ENCODE peak calls at places on chromosome 6, in seven cellular contexts. One of them, this sample, is unnamed.

GRCh38 chr6:84066536-84066935 is 33.0 kb downstream of the MRAP2 start:
- DNase-seq in H1: no peak
- DNase-seq in HCT116: no peak
- DNase-seq in K562: no peak
- DNase-seq in HepG2: no peak
- DNase-seq in SK-N-SH: no peak
- DNase-seq in GM12878: no peak
- DNase-seq in this sample: no peak

GRCh38 chr6:16955899-16956298 is 146.0 kb upstream of the STMND1 start:
- DNase-seq in SK-N-SH: no peak
- DNase-seq in H1: no peak
- DNase-seq in GM12878: no peak
- DNase-seq in K562: no peak
- DNase-seq in HepG2: no peak
- DNase-seq in HCT116: no peak
- DNase-seq in this sample: no peak

GRCh38 chr6:33995873-33996475 is 149.9 kb downstream of the GRM4 start:
- DNase-seq in H1: no peak
- DNase-seq in HCT116: no peak
- DNase-seq in SK-N-SH: no peak
- DNase-seq in GM12878: no peak
- DNase-seq in HepG2: no peak
- DNase-seq in K562: no peak
- DNase-seq in this sample: no peak

GRCh38 chr6:129183039-129183438 is 300.1 kb downstream of the LAMA2 start:
- DNase-seq in GM12878: no peak
- DNase-seq in HCT116: no peak
- DNase-seq in HepG2: no peak
- DNase-seq in H1: no peak
- DNase-seq in SK-N-SH: no peak
- DNase-seq in K562: no peak
- DNase-seq in this sample: no peak

GRCh38 chr6:125913864-125914351 is 42.7 kb upstream of the HINT3 start:
- DNase-seq in HCT116: peak
- DNase-seq in HepG2: no peak
- DNase-seq in SK-N-SH: no peak
- DNase-seq in K562: no peak
- DNase-seq in GM12878: no peak
- DNase-seq in H1: no peak
- DNase-seq in this sample: peak

GRCh38 chr6:115137910-115138309 is 795.1 kb upstream of the HS3ST5 start:
- DNase-seq in HCT116: no peak
- DNase-seq in HepG2: no peak
- DNase-seq in K562: no peak
- DNase-seq in H1: no peak
- DNase-seq in SK-N-SH: no peak
- DNase-seq in GM12878: no peak
- DNase-seq in this sample: no peak

GRCh38 chr6:25263602-25264001 is 15.6 kb upstream of the CARMIL1 start:
- DNase-seq in K562: no peak
- DNase-seq in H1: no peak
- DNase-seq in GM12878: no peak
- DNase-seq in HepG2: no peak
- DNase-seq in HCT116: no peak
- DNase-seq in SK-N-SH: no peak
- DNase-seq in this sample: no peak

GRCh38 chr6:22727709-22728108 is 158.3 kb downstream of the HDGFL1 start:
- DNase-seq in HepG2: no peak
- DNase-seq in SK-N-SH: no peak
- DNase-seq in K562: no peak
- DNase-seq in HCT116: no peak
- DNase-seq in H1: no peak
- DNase-seq in GM12878: no peak
- DNase-seq in this sample: no peak

GRCh38 chr6:156563710-156564109 is 213.5 kb upstream of the ARID1B start:
- DNase-seq in K562: no peak
- DNase-seq in HepG2: no peak
- DNase-seq in HCT116: no peak
- DNase-seq in H1: no peak
- DNase-seq in GM12878: no peak
- DNase-seq in SK-N-SH: peak
- DNase-seq in this sample: no peak

GRCh38 chr6:46390153-46390876 is 100.9 kb downstream of the RCAN2 start:
- DNase-seq in SK-N-SH: no peak
- DNase-seq in HepG2: no peak
- DNase-seq in GM12878: no peak
- DNase-seq in H1: no peak
- DNase-seq in K562: no peak
- DNase-seq in HCT116: no peak
- DNase-seq in this sample: no peak

GRCh38 chr6:13334953-13335352 is 6.6 kb upstream of the TBC1D7 start:
- DNase-seq in GM12878: no peak
- DNase-seq in H1: no peak
- DNase-seq in K562: peak
- DNase-seq in HepG2: no peak
- DNase-seq in SK-N-SH: no peak
- DNase-seq in HCT116: no peak
- DNase-seq in this sample: peak

GRCh38 chr6:121382467-121383121 is 48.3 kb upstream of the TBC1D32 start:
- DNase-seq in K562: no peak
- DNase-seq in H1: no peak
- DNase-seq in GM12878: no peak
- DNase-seq in HepG2: peak
- DNase-seq in HCT116: no peak
- DNase-seq in SK-N-SH: peak
- DNase-seq in this sample: no peak

GRCh38 chr6:166411721-166412151 is 29.0 kb upstream of the MPC1 start:
- DNase-seq in K562: no peak
- DNase-seq in HepG2: no peak
- DNase-seq in HCT116: no peak
- DNase-seq in SK-N-SH: no peak
- DNase-seq in H1: no peak
- DNase-seq in GM12878: no peak
- DNase-seq in this sample: no peak

GRCh38 chr6:113211185-113211584 is 646.0 kb upstream of the MARCKS start:
- DNase-seq in GM12878: no peak
- DNase-seq in HCT116: no peak
- DNase-seq in K562: no peak
- DNase-seq in SK-N-SH: no peak
- DNase-seq in HepG2: no peak
- DNase-seq in H1: no peak
- DNase-seq in this sample: no peak

GRCh38 chr6:109271622-109272021 is 110.6 kb downstream of the CD164 start:
- DNase-seq in H1: no peak
- DNase-seq in GM12878: no peak
- DNase-seq in SK-N-SH: no peak
- DNase-seq in HCT116: no peak
- DNase-seq in K562: no peak
- DNase-seq in HepG2: no peak
- DNase-seq in this sample: no peak

GRCh38 chr6:47360388-47360787 is 50.7 kb upstream of the TNFRSF21 start:
- DNase-seq in SK-N-SH: no peak
- DNase-seq in K562: no peak
- DNase-seq in HCT116: no peak
- DNase-seq in H1: no peak
- DNase-seq in GM12878: peak
- DNase-seq in HepG2: no peak
- DNase-seq in this sample: no peak

GRCh38 chr6:68046302-68046701 is 588.8 kb upstream of the ADGRB3 start:
- DNase-seq in GM12878: no peak
- DNase-seq in HCT116: no peak
- DNase-seq in H1: no peak
- DNase-seq in K562: no peak
- DNase-seq in SK-N-SH: no peak
- DNase-seq in HepG2: no peak
- DNase-seq in this sample: no peak

GRCh38 chr6:152804150-152804549 is 53.6 kb downstream of the VIP start:
- DNase-seq in HepG2: no peak
- DNase-seq in H1: no peak
- DNase-seq in HCT116: no peak
- DNase-seq in SK-N-SH: no peak
- DNase-seq in K562: no peak
- DNase-seq in GM12878: no peak
- DNase-seq in this sample: no peak

GRCh38 chr6:76518443-76518842 is 446.0 kb upstream of the IMPG1 start:
- DNase-seq in HCT116: no peak
- DNase-seq in K562: no peak
- DNase-seq in SK-N-SH: no peak
- DNase-seq in H1: no peak
- DNase-seq in GM12878: no peak
- DNase-seq in HepG2: no peak
- DNase-seq in this sample: peak

DNA sequence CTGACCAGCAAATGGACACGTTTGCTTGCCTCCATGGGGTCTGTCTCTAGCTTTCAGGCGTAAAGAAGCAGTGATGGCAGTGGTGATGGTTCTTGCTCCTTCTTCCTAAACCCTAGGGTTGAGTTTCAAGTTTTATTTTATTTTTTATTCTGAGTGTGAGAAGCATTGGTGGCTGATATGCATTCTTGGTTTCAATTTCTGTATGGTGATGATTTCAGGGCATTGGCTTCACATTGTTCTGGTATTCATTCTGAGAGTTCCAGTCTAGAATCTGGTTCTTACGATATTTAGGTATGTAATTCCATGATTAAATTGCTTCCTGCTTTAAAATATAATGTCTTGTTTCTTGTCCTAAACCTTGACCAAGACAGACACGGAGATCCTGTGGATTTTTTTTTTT is 444.5 kb upstream of the IMPG1 start:
- DNase-seq in SK-N-SH: no peak
- DNase-seq in H1: no peak
- DNase-seq in HepG2: no peak
- DNase-seq in HCT116: no peak
- DNase-seq in K562: no peak
- DNase-seq in GM12878: no peak
- DNase-seq in this sample: no peak
- H3K9ac ChIP-seq in SK-N-SH: no peak
- H3K9ac ChIP-seq in H1: no peak
- H3K9ac ChIP-seq in HepG2: no peak
- H3K9ac ChIP-seq in HCT116: no peak
- H3K9ac ChIP-seq in K562: no peak
- H3K9ac ChIP-seq in GM12878: no peak
- H3K9ac ChIP-seq in this sample: no peak

DNA sequence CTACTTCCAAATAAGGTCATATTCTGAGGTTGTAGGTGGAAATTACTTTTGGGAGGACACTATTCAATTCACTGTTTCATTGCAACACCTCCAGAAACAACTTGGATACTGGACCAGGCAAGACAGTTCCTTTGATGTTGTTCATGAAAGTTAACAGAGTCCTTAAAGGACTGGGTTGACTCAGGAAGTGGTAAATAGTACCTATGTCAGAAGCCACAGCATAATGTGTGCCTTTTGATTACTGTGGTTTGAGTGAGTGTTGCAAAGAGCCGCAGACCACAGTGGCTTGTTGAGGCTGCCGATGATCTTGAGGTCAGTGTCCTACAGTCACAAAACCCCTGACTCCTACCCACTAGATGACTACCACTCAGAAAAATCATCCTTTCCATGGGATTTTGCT is 10.9 kb downstream of the IL20RA start:
- DNase-seq in HCT116: no peak
- DNase-seq in HepG2: peak
- DNase-seq in H1: no peak
- DNase-seq in K562: no peak
- DNase-seq in SK-N-SH: no peak
- DNase-seq in GM12878: peak
- DNase-seq in this sample: no peak
- TF ChIP-seq MAX in HCT116: no peak
- TF ChIP-seq MAX in HepG2: no peak
- TF ChIP-seq MAX in H1: no peak
- TF ChIP-seq MAX in K562: no peak
- TF ChIP-seq MAX in SK-N-SH: no peak
- TF ChIP-seq MAX in GM12878: no peak
- TF ChIP-seq MAX in this sample: no peak

DNA sequence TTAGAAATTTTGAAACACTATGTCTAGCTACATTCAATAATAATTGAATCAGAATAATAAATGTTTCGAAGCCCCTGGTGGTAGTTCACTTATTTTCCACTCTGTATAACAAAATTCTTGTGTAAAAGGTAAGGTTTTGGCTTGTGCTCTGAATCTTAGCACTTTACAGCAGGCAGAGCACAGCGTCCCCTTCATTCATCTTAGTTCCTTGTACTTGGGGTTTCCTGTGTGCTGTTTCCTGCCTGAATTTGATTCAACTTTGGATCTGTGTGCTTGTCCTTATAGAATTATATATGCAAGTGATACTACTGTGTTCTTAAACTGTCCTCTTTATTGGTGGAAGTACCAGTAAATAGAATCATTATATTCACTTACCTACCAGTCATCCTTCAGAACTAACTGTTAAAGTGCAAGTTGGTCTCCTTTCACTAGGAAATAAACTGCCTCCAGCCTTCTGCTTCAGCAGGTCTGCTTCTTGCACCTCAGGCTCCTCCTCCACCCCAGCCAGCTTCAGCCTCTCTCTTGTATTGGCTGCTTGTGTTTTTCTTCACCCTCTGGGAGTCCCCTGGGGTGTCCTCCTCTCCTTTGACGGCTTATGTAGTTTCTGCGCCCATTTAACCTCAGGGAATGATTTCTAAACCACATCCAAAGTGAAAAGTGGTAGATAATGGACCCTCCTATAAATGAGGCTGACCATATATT is 28.8 kb upstream of the TULP4 start:
- DNase-seq in K562: no peak
- DNase-seq in SK-N-SH: no peak
- DNase-seq in HepG2: no peak
- DNase-seq in GM12878: no peak
- DNase-seq in HCT116: no peak
- DNase-seq in H1: peak
- DNase-seq in this sample: no peak
- H3K9ac ChIP-seq in K562: no peak
- H3K9ac ChIP-seq in SK-N-SH: peak
- H3K9ac ChIP-seq in HepG2: no peak
- H3K9ac ChIP-seq in GM12878: no peak
- H3K9ac ChIP-seq in HCT116: no peak
- H3K9ac ChIP-seq in H1: no peak
- H3K9ac ChIP-seq in this sample: no peak

GRCh38 chr6:43016935-43017334 is 2.9 kb downstream of the KLHDC3 start:
- DNase-seq in GM12878: no peak
- DNase-seq in K562: no peak
- DNase-seq in HCT116: no peak
- DNase-seq in SK-N-SH: no peak
- DNase-seq in H1: no peak
- DNase-seq in HepG2: no peak
- DNase-seq in this sample: no peak

GRCh38 chr6:43019152-43019551 is 2.3 kb upstream of the RRP36 start:
- DNase-seq in K562: no peak
- DNase-seq in HCT116: no peak
- DNase-seq in H1: no peak
- DNase-seq in HepG2: no peak
- DNase-seq in SK-N-SH: no peak
- DNase-seq in GM12878: no peak
- DNase-seq in this sample: no peak

GRCh38 chr6:43020052-43020705 is 1.2 kb upstream of the RRP36 start:
- DNase-seq in SK-N-SH: no peak
- DNase-seq in HepG2: no peak
- DNase-seq in K562: no peak
- DNase-seq in GM12878: no peak
- DNase-seq in H1: no peak
- DNase-seq in HCT116: no peak
- DNase-seq in this sample: no peak

GRCh38 chr6:43020847-43021246 is 576 bp upstream of the RRP36 start:
- DNase-seq in HCT116: no peak
- DNase-seq in SK-N-SH: peak
- DNase-seq in HepG2: no peak
- DNase-seq in H1: no peak
- DNase-seq in GM12878: no peak
- DNase-seq in K562: peak
- DNase-seq in this sample: no peak

GRCh38 chr6:43021270-43022047 is at the start of gene RRP36:
- DNase-seq in HepG2: peak
- DNase-seq in GM12878: no peak
- DNase-seq in K562: peak
- DNase-seq in HCT116: no peak
- DNase-seq in SK-N-SH: peak
- DNase-seq in H1: no peak
- DNase-seq in this sample: peak
- TF ChIP-seq MAX in HepG2: peak
- TF ChIP-seq MAX in GM12878: no peak
- TF ChIP-seq MAX in K562: no peak
- TF ChIP-seq MAX in HCT116: no peak
- TF ChIP-seq MAX in SK-N-SH: peak
- TF ChIP-seq MAX in H1: no peak
- TF ChIP-seq MAX in this sample: peak